ENCODE peak calls at places on chromosomes 5 and 9, in nine cellular contexts. One of them, this sample, is unnamed.

GRCh38 chr5:167582263-167582662 is 709.2 kb upstream of the WWC1 start:
- DNase-seq in amniotic stem cell: peak; percentile 5
- DNase-seq in IMR-90: peak; percentile 8
- DNase-seq in NCI-H774: no peak
- DNase-seq in transverse colon: no peak
- DNase-seq in dermis microvascular lymphatic vessel endothelial cell: no peak
- DNase-seq in activated T-cell treated with anti-CD3 and anti-CD28 coated beads, Interleukin-2, amount 50 U/mL, for 4 hours: no peak
- DNase-seq in GM03348: peak; percentile 31
- DNase-seq in Kasumi-1: no peak
- DNase-seq in this sample: no peak

GRCh38 chr5:108529381-108529780 is 147.5 kb upstream of the FBXL17 start:
- DNase-seq in dermis microvascular lymphatic vessel endothelial cell: no peak
- DNase-seq in transverse colon: no peak
- DNase-seq in Kasumi-1: no peak
- DNase-seq in IMR-90: peak; percentile 82
- DNase-seq in NCI-H774: no peak
- DNase-seq in activated T-cell treated with anti-CD3 and anti-CD28 coated beads, Interleukin-2, amount 50 U/mL, for 4 hours: no peak
- DNase-seq in amniotic stem cell: no peak
- DNase-seq in GM03348: peak; percentile 57
- DNase-seq in this sample: no peak

GRCh38 chr9:97889941-97890557 is 32.3 kb downstream of the TRMO start:
- DNase-seq in NCI-H774: no peak
- DNase-seq in amniotic stem cell: no peak
- DNase-seq in transverse colon: peak; percentile 37
- DNase-seq in IMR-90: no peak
- DNase-seq in activated T-cell treated with anti-CD3 and anti-CD28 coated beads, Interleukin-2, amount 50 U/mL, for 4 hours: peak; percentile 68
- DNase-seq in GM03348: peak; percentile 61
- DNase-seq in Kasumi-1: peak; percentile 70
- DNase-seq in dermis microvascular lymphatic vessel endothelial cell: peak; percentile 25
- DNase-seq in this sample: peak; percentile 24

GRCh38 chr5:54672867-54673266 is 155.3 kb downstream of the SNX18 start:
- DNase-seq in GM03348: no peak
- DNase-seq in dermis microvascular lymphatic vessel endothelial cell: no peak
- DNase-seq in amniotic stem cell: no peak
- DNase-seq in activated T-cell treated with anti-CD3 and anti-CD28 coated beads, Interleukin-2, amount 50 U/mL, for 4 hours: no peak
- DNase-seq in Kasumi-1: no peak
- DNase-seq in transverse colon: no peak
- DNase-seq in IMR-90: no peak
- DNase-seq in NCI-H774: no peak
- DNase-seq in this sample: no peak

GRCh38 chr5:395156-395920 is 47.6 kb upstream of the EXOC3 start:
- DNase-seq in activated T-cell treated with anti-CD3 and anti-CD28 coated beads, Interleukin-2, amount 50 U/mL, for 4 hours: no peak
- DNase-seq in Kasumi-1: no peak
- DNase-seq in transverse colon: no peak
- DNase-seq in amniotic stem cell: peak; percentile 59
- DNase-seq in dermis microvascular lymphatic vessel endothelial cell: peak; percentile 91
- DNase-seq in NCI-H774: no peak
- DNase-seq in GM03348: peak; percentile 89
- DNase-seq in IMR-90: peak; percentile 94
- DNase-seq in this sample: no peak

GRCh38 chr9:79221084-79221483 is 350.7 kb upstream of the TLE4 start:
- DNase-seq in transverse colon: no peak
- DNase-seq in Kasumi-1: no peak
- DNase-seq in amniotic stem cell: peak; percentile 95
- DNase-seq in NCI-H774: no peak
- DNase-seq in IMR-90: peak; percentile 84
- DNase-seq in dermis microvascular lymphatic vessel endothelial cell: peak; percentile 1
- DNase-seq in GM03348: peak; percentile 83
- DNase-seq in activated T-cell treated with anti-CD3 and anti-CD28 coated beads, Interleukin-2, amount 50 U/mL, for 4 hours: no peak
- DNase-seq in this sample: no peak

GRCh38 chr5:100901851-100902341 is 1.2 kb downstream of the ST8SIA4 start:
- DNase-seq in activated T-cell treated with anti-CD3 and anti-CD28 coated beads, Interleukin-2, amount 50 U/mL, for 4 hours: peak; percentile 60
- DNase-seq in transverse colon: peak; percentile 53
- DNase-seq in amniotic stem cell: no peak
- DNase-seq in Kasumi-1: peak; percentile 96
- DNase-seq in dermis microvascular lymphatic vessel endothelial cell: peak; percentile 82
- DNase-seq in NCI-H774: no peak
- DNase-seq in GM03348: no peak
- DNase-seq in IMR-90: no peak
- DNase-seq in this sample: peak; percentile 54

GRCh38 chr9:133003671-133004090 is 25.2 kb downstream of the GFI1B start:
- DNase-seq in GM03348: no peak
- DNase-seq in activated T-cell treated with anti-CD3 and anti-CD28 coated beads, Interleukin-2, amount 50 U/mL, for 4 hours: no peak
- DNase-seq in dermis microvascular lymphatic vessel endothelial cell: no peak
- DNase-seq in amniotic stem cell: no peak
- DNase-seq in IMR-90: no peak
- DNase-seq in Kasumi-1: no peak
- DNase-seq in transverse colon: no peak
- DNase-seq in NCI-H774: no peak
- DNase-seq in this sample: no peak

GRCh38 chr9:114007991-114008666 is 70.0 kb downstream of the AMBP start:
- DNase-seq in amniotic stem cell: no peak
- DNase-seq in GM03348: no peak
- DNase-seq in dermis microvascular lymphatic vessel endothelial cell: no peak
- DNase-seq in Kasumi-1: no peak
- DNase-seq in NCI-H774: no peak
- DNase-seq in activated T-cell treated with anti-CD3 and anti-CD28 coated beads, Interleukin-2, amount 50 U/mL, for 4 hours: no peak
- DNase-seq in IMR-90: no peak
- DNase-seq in transverse colon: peak; percentile 6
- DNase-seq in this sample: peak; percentile 6

GRCh38 chr9:124342946-124343485 is 72.2 kb downstream of the PSMB7 start:
- DNase-seq in IMR-90: peak; percentile 94
- DNase-seq in activated T-cell treated with anti-CD3 and anti-CD28 coated beads, Interleukin-2, amount 50 U/mL, for 4 hours: no peak
- DNase-seq in amniotic stem cell: peak; percentile 81
- DNase-seq in Kasumi-1: no peak
- DNase-seq in dermis microvascular lymphatic vessel endothelial cell: peak; percentile 27
- DNase-seq in transverse colon: peak; percentile 37
- DNase-seq in NCI-H774: no peak
- DNase-seq in GM03348: peak; percentile 93
- DNase-seq in this sample: peak; percentile 53

GRCh38 chr9:6645153-6646027 is at the start of gene GLDC:
- DNase-seq in NCI-H774: peak; percentile 95
- DNase-seq in Kasumi-1: no peak
- DNase-seq in transverse colon: peak; percentile 62
- DNase-seq in IMR-90: no peak
- DNase-seq in dermis microvascular lymphatic vessel endothelial cell: peak; percentile 17
- DNase-seq in GM03348: peak; percentile 33
- DNase-seq in amniotic stem cell: no peak
- DNase-seq in activated T-cell treated with anti-CD3 and anti-CD28 coated beads, Interleukin-2, amount 50 U/mL, for 4 hours: peak; percentile 33
- DNase-seq in this sample: peak; percentile 76

GRCh38 chr5:159442210-159442850 is 112.0 kb upstream of the IL12B start:
- DNase-seq in IMR-90: peak; percentile 23
- DNase-seq in Kasumi-1: no peak
- DNase-seq in NCI-H774: no peak
- DNase-seq in activated T-cell treated with anti-CD3 and anti-CD28 coated beads, Interleukin-2, amount 50 U/mL, for 4 hours: no peak
- DNase-seq in amniotic stem cell: no peak
- DNase-seq in dermis microvascular lymphatic vessel endothelial cell: no peak
- DNase-seq in transverse colon: no peak
- DNase-seq in GM03348: no peak
- DNase-seq in this sample: no peak

GRCh38 chr5:180515294-180515693 is 21.1 kb downstream of the CNOT6 start:
- DNase-seq in transverse colon: no peak
- DNase-seq in activated T-cell treated with anti-CD3 and anti-CD28 coated beads, Interleukin-2, amount 50 U/mL, for 4 hours: no peak
- DNase-seq in GM03348: no peak
- DNase-seq in Kasumi-1: no peak
- DNase-seq in amniotic stem cell: no peak
- DNase-seq in NCI-H774: no peak
- DNase-seq in IMR-90: no peak
- DNase-seq in dermis microvascular lymphatic vessel endothelial cell: no peak
- DNase-seq in this sample: no peak

This sample was measured in mucosa of gallbladder.